ENCODE peak calls at places on chromosome 20, in four cellular contexts. Y, S, U and D are unnamed samples.

GRCh38 chr20:62371588-62372041 is 4.5 kb upstream of the LAMA5 start:
- DNase-seq in Y (no peak), S (no peak), U (no peak), D (no peak)

GRCh38 chr20:15061061-15061430 is 723.6 kb upstream of the FLRT3 start:
- DNase-seq in Y (no peak), S (no peak), U (no peak), D (no peak)

GRCh38 chr20:53884859-53885654 is 185.3 kb downstream of the BCAS1 start:
- DNase-seq in Y (no peak), S (no peak), U (no peak), D (no peak)

GRCh38 chr20:62365814-62366369 is 1.2 kb downstream of the LAMA5 start:
- DNase-seq in Y (no peak), S (no peak), U (peak; percentile 88), D (peak; percentile 60)

GRCh38 chr20:2470051-2470431 is 548 bp downstream of the SNRPB start:
- DNase-seq in Y (peak; percentile 46), S (peak; percentile 28), U (no peak), D (peak; percentile 55)

GRCh38 chr20:56627122-56628014 is 1.7 kb upstream of the TFAP2C start:
- DNase-seq in Y (no peak), S (no peak), U (no peak), D (no peak)

GRCh38 chr20:2866236-2866635 is 7.0 kb upstream of the PTPRA start:
- DNase-seq in Y (no peak), S (no peak), U (peak; percentile 72), D (no peak)

GRCh38 chr20:35088231-35088794 is 4.3 kb downstream of the TRPC4AP start:
- DNase-seq in Y (no peak), S (no peak), U (no peak), D (peak; percentile 83)

GRCh38 chr20:3777726-3778629 is 3.3 kb downstream of the SPEF1 start:
- DNase-seq in Y (peak; percentile 33), S (no peak), U (peak; percentile 91), D (peak; percentile 79)

GRCh38 chr20:51811514-51811913 is 9.2 kb upstream of the SALL4 start:
- DNase-seq in Y (no peak), S (no peak), U (no peak), D (no peak)

GRCh38 chr20:43198607-43199006 is 8.9 kb upstream of the PTPRT start:
- DNase-seq in Y (no peak), S (no peak), U (no peak), D (no peak)

GRCh38 chr20:8305449-8305978 is 173.4 kb downstream of the PLCB1 start:
- DNase-seq in Y (peak; percentile 43), S (no peak), U (peak; percentile 67), D (peak; percentile 64)

GRCh38 chr20:8304124-8304800 is 172.2 kb downstream of the PLCB1 start:
- DNase-seq in Y (peak; percentile 5), S (no peak), U (no peak), D (no peak)

GRCh38 chr20:8299921-8300320 is 167.9 kb downstream of the PLCB1 start:
- DNase-seq in Y (peak; percentile 4), S (no peak), U (no peak), D (no peak)

GRCh38 chr20:8303651-8304050 is 171.6 kb downstream of the PLCB1 start:
- DNase-seq in Y (no peak), S (no peak), U (no peak), D (no peak)

DNA sequence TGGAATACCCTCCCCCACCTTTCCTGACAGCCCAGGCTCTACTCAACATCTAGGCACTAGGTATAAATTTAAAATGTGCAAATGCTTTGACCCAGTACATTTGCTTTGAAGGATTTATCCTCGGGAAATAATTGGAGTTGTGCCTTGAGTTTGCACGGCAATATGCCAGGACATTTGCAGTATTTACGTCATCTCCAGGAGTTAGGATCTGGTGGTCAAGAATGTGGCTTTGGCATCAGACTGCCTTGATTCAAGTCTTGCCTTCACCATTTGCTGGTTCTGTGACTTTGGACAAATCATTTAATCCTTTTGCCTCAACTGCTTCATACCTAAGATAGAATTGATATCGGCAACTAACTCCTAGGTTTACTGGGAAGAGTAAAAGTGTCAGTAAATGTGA is 169.6 kb downstream of the PLCB1 start:
- DNase-seq in Y (peak; percentile 52), S (no peak), U (no peak), D (no peak)
- H3K27ac ChIP-seq in Y (no peak overlapping the region), S (no peak overlapping the region), U (no peak overlapping the region), D (no peak overlapping the region)

DNA sequence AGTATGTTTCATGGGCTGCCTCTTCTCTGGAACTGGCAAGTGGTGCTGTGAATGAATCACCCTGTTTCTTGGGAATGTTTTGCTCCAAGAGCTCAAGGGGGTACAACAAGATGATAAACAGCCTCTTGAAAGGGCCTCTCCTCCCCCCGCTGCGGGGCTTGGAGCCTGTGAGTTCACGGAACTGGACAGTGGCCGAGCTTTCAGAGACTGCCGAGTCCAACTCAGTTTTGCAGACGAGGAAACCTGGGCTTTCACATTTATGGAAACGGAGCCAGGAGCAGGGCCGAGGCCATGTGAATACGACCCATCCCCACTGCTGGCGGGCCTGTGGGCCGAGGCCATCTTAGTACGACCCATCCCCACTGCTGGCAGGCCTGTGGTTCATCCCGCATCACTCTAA is 18.2 kb upstream of the SRC start:
- DNase-seq in Y (peak; percentile 86), S (no peak), U (peak; percentile 94), D (no peak)
- H3K27ac ChIP-seq in Y (peak overlapping the region; percentile 37), S (no peak overlapping the region), U (no peak overlapping the region), D (no peak overlapping the region)

DNA sequence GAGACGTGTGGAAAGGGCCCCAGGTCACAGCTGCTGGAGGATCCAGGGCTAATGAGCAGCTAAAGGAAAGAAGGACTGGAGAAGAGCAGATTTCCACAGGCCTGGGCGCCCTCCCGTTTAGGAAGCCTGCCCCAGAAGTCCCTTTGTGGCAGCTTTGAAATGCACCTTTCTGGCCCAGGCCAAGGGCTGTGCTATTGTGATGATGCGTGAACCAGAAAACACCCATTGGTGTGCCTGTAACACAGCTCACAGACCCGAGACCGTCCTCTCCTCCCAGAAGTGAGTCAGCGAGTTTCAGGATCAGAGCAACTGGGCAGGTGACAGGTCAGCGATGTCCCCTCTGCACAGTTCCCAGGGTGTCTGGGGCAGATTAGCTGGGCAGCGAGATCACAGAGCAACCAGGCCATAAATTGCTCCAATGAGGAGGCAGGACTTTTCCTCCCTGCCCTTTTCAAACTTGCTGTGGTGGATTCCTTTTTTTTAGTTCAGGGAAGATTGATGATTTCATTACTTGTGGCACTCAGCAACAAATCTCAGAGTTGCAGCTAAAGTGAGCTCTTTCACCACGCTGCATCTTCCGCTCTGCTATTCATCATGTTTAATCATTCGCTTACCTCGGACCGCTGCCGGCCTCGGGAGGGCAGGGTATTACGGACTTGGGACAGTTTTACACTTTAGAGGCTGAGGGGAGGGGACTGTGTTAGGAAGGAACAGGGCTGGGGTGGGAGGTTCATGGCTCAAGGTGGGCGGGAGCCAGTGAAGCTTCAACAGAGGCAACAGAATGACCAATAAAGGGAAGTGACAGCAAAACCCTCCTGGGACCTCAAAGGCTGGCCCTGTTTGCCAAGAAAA is 72.1 kb upstream of the SULF2 start:
- DNase-seq in Y (no peak), S (no peak), U (no peak), D (no peak)
- H3K27ac ChIP-seq in Y (no peak overlapping the region), S (no peak overlapping the region), U (peak overlapping the region; percentile 29), D (no peak overlapping the region)

DNA sequence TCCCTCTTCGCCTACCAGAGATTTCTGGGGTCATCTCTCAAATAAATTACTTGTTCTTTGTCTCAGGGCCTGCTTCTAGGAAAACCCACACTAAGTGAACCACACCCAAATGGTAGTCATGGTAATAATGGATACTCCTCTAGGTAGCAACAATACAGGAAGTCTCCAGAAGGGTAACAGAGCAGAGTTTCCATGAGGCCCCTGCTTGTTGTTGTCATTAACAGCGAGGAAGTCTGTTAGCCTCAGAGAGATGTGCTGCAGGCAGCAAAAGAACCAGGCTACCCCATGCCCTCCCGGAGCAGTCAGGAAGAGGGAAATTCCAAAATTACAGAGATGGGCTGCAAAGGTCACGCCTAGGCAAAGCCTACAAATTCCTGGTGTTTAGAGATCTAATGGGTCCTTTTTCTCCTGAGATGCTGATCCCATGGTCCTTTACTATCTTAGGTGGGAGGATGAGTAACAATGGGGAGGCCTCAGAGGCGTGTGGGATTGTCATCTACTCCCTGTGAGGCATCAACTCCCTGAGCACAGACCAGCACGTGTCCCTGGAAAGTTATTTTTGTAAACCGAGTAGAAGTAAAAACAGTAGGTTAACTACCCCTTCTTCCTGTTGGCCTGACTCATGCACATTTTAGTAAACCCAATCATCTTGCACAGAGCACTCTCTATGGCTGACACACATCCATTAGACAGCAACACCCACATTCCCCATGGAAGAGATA is 10.1 kb downstream of the ISM1 start:
- DNase-seq in Y (no peak), S (no peak), U (no peak), D (peak; percentile 2)
- H3K27ac ChIP-seq in Y (no peak overlapping the region), S (no peak overlapping the region), U (no peak overlapping the region), D (no peak overlapping the region)

GRCh38 chr20:61278296-61278695 is 26.2 kb downstream of the CDH4 start:
- DNase-seq in Y (no peak), S (no peak), U (no peak), D (no peak)
- H3K27ac ChIP-seq in Y (no peak overlapping the region), S (no peak overlapping the region), U (no peak overlapping the region), D (no peak overlapping the region)

DNA sequence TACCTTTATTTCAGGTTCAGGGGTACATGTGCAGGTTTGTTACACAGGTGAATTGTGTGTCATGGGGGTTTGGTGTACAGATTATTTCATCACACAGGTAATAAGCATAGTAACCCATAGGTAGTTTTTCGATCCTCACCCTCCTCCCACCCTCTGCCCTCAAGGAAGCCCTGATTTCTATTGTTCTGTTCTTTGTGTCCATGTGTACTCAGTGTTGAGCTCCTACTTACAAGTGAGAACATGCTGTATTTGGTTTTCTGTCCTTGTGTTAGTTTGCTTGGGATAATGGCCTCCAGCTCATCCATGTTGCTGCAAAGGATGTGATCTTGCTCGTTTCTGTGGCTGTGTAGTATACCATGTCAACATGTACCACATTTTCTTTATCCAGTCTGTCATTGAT is 66.0 kb downstream of the STK4 start:
- DNase-seq in Y (no peak), S (no peak), U (no peak), D (no peak)
- H3K27ac ChIP-seq in Y (no peak overlapping the region), S (no peak overlapping the region), U (no peak overlapping the region), D (no peak overlapping the region)

DNA sequence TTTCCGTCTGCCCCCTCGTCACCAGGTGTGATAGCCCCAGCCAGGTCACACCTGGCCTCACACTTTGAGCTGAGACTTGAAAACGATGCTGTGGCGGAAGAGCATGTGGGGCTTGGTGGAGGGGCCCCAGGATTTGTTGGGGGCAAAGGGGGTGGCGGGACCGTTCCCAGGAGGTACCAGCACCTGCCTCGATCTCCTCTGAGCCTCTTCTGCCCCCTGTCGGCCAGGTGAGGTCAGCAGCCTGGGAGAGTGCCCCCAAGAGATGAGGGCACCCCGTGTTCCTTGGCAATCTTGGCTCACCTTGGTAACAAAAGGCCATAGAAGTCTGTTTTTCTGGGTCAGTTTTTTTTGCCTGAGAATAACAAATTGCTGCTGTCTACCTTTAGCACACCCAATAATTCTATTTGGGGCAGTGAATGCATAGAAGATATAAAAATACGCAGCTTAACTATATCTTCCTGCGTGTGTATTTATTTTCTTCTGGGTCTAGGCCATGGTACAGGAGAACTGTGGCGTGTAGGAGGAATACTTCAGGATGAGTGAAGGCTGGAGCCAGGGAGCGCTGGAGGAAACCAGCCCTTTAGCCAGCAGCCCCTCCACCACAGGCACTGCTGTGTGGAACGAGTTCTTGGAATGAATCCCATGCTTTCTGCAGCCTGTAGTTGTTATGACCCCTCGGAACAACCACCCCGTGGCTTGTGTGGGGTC is 25.2 kb downstream of the SPATA2 start:
- DNase-seq in Y (no peak), S (no peak), U (peak; percentile 43), D (no peak)
- H3K27ac ChIP-seq in Y (no peak overlapping the region), S (peak overlapping the region; percentile 87), U (no peak overlapping the region), D (no peak overlapping the region)

GRCh38 chr20:6612615-6612917 is 154.9 kb upstream of the BMP2 start:
- DNase-seq in Y (no peak), S (no peak), U (no peak), D (no peak)
- H3K27ac ChIP-seq in Y (no peak overlapping the region), S (no peak overlapping the region), U (no peak overlapping the region), D (no peak overlapping the region)